ENCODE peak calls at places on chromosomes 1 and 21, in five cellular contexts. S is tibial artery, L is coronary artery, A is A549, R is stomach. O is an unnamed sample.

GRCh38 chr1:211468595-211468994 is 23.4 kb downstream of the RD3 start:
- DNase-seq in S (no peak), L (no peak), A (no peak), R (no peak), O (no peak)

GRCh38 chr1:26858160-26858559 is 4.8 kb upstream of the SFN start:
- DNase-seq in S (no peak), L (no peak), A (no peak), R (no peak), O (no peak)

GRCh38 chr1:204980870-204981405 is 62.1 kb upstream of the CNTN2 start:
- DNase-seq in S (no peak), L (no peak), A (no peak), R (no peak), O (no peak)

GRCh38 chr1:31598980-31599379 is 18.5 kb upstream of the HCRTR1 start:
- DNase-seq in S (no peak), L (no peak), A (no peak), R (no peak), O (no peak)

GRCh38 chr1:65512967-65513777 is 92.7 kb downstream of the LEPR start:
- DNase-seq in S (no peak), L (no peak), A (no peak), R (no peak), O (no peak)

GRCh38 chr1:22317231-22317919 is 134.3 kb upstream of the ZBTB40 start:
- DNase-seq in S (no peak), L (no peak), A (peak), R (no peak), O (no peak)

GRCh38 chr21:46316708-46317324 is 6.9 kb downstream of the C21orf58 start:
- DNase-seq in S (no peak), L (no peak), A (no peak), R (no peak), O (no peak)

GRCh38 chr1:64470670-64471217 is 815 bp downstream of the CACHD1 start:
- DNase-seq in S (peak), L (peak), A (peak), R (peak), O (peak)

GRCh38 chr1:228039006-228039481 is 32.2 kb downstream of the WNT3A start:
- DNase-seq in S (no peak), L (no peak), A (no peak), R (peak), O (no peak)

DNA sequence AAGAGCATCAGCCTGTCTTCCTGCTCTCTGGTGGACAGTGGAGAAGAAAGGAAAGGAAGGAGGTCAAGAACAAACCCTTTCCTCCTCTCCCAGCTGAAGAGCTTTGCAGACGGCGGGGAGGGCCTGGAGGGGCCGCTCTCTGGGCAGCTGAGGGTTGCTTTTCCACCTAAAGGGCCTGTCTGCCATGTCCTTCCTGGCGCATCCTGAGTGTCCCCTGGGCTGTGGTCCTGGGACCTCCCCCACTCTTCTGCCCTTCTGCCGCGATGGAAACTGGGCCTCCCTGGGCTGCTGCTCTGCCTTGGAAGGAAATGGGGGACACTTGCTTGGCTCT is 107.0 kb downstream of the ETS2 start:
- DNase-seq in S (no peak), L (no peak), A (no peak), R (no peak), O (no peak)
- H3K4me3 ChIP-seq in S (peak), L (peak), A (no peak), R (peak), O (peak)

DNA sequence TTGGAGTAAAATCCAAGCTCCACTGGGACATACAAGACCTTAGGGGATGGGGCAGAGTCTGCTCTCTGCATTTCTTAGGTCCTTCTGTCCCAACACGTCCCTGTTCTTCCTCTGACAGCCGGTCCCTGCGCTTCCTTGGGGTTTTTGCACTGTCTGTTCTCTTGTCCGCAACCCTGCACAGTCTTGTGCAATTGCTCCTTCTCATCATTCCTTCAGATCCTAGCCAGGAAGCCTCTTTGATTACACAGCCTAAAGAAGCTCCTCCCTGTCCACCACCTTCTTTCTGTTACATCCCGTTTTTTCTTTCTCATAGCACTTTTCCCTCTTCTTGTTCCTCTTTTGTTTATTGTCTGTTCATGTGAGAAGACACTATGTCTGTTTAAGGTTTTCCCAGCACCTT is 19.9 kb downstream of the ACOT11 start:
- DNase-seq in S (no peak), L (no peak), A (no peak), R (no peak), O (no peak)
- H3K27ac ChIP-seq in S (peak), L (no peak), A (no peak), R (no peak), O (no peak)

GRCh38 chr1:110636149-110636935 is 30.2 kb upstream of the KCNA2 start:
- DNase-seq in S (no peak), L (no peak), A (no peak), R (no peak), O (no peak)

GRCh38 chr1:110634086-110634454 is 27.9 kb upstream of the KCNA2 start:
- DNase-seq in S (no peak), L (no peak), A (no peak), R (no peak), O (no peak)

GRCh38 chr1:110635434-110635833 is 29.3 kb upstream of the KCNA2 start:
- DNase-seq in S (no peak), L (no peak), A (no peak), R (no peak), O (no peak)

GRCh38 chr1:110633646-110634030 is 27.5 kb upstream of the KCNA2 start:
- DNase-seq in S (no peak), L (no peak), A (no peak), R (no peak), O (no peak)

GRCh38 chr1:110634455-110635281 is 28.5 kb upstream of the KCNA2 start:
- DNase-seq in S (peak), L (peak), A (peak), R (peak), O (peak)
- H3K4me3 ChIP-seq in S (no peak), L (no peak), A (no peak), R (no peak), O (no peak)

DNA sequence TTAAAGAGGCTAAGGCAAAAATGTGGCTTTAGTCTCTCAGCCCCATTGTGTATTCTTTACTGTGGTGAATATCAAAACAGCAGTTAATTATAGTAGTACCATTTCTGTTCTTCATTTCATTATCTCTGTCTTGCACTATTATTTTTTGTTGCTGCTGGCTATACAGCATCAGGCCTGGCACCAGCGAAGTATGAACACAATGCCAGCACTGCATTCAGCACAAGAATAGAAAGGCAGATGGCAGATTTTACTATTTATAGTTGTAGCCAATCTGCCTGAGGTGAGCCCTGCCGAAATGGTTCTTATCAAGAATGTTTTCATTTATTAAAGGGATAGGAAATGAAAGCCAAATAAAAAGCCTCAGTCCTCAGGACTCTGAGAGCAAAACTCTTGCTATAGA is 72.1 kb downstream of the GPR52 start:
- DNase-seq in S (no peak), L (no peak), A (no peak), R (no peak), O (no peak)
- H3K27ac ChIP-seq in S (no peak), L (no peak), A (no peak), R (no peak), O (no peak)

GRCh38 chr1:119116725-119117124 is 23.7 kb downstream of the WARS2 start:
- DNase-seq in S (no peak), L (no peak), A (no peak), R (no peak), O (no peak)
- H3K4me3 ChIP-seq in S (no peak), L (no peak), A (no peak), R (no peak), O (no peak)

DNA sequence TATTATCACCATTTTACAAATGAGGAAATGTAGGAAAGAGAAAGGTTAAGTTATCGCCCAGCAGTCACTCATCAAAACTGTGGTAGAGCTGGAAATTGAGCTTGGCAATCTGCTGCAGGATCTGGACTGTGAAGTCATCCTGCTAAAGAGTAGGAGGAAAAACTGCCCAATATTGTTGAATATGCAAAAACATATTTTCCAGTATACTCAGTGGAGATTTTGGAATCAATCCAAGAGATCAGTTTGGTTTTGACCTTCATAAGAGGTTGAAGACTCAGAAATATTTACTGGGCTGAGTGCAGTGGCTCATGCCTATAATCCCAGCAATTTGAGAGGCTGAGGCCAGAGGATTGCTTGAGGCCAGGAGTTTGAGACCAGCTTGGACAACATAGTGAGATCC is 16.9 kb upstream of the RC3H1 start:
- DNase-seq in S (no peak), L (no peak), A (no peak), R (no peak), O (no peak)
- H3K27ac ChIP-seq in S (no peak), L (no peak), A (no peak), R (no peak), O (no peak)

GRCh38 chr1:151513626-151514101 is 2.5 kb downstream of the CGN start:
- DNase-seq in S (no peak), L (no peak), A (no peak), R (peak), O (no peak)

GRCh38 chr1:151510957-151511635 is at the start of gene CGN:
- DNase-seq in S (peak), L (peak), A (peak), R (peak), O (peak)

GRCh38 chr1:151511636-151512215 is 539 bp downstream of the CGN start:
- DNase-seq in S (no peak), L (no peak), A (peak), R (peak), O (peak)

GRCh38 chr1:151512801-151513625 is 1.8 kb downstream of the CGN start:
- DNase-seq in S (no peak), L (no peak), A (no peak), R (peak), O (no peak)

GRCh38 chr1:151512326-151512725 is 1.1 kb downstream of the CGN start:
- DNase-seq in S (no peak), L (no peak), A (no peak), R (no peak), O (no peak)
- H3K4me3 ChIP-seq in S (peak), L (no peak), A (peak), R (peak), O (no peak)

GRCh38 chr1:183327429-183328290 is 90.5 kb downstream of the NMNAT2 start:
- DNase-seq in S (peak), L (no peak), A (no peak), R (no peak), O (peak)
- H3K27ac ChIP-seq in S (peak), L (peak), A (no peak), R (peak), O (peak)